ENCODE peak calls at places on chromosomes 5 and 9, in nine cellular contexts. One of them, this sample, is unnamed.

GRCh38 chr5:51384281-51384840 is 1.1 kb downstream of the ISL1 start:
- DNase-seq in colonic mucosa: no peak
- DNase-seq in fibroblast of lung: no peak
- DNase-seq in NCI-H2081: no peak
- DNase-seq in HTR-8/SVneo: no peak
- DNase-seq in MCF 10A: no peak
- DNase-seq in endothelial cell: no peak
- DNase-seq in mesendoderm: no peak
- DNase-seq in GM12865: no peak
- DNase-seq in this sample: no peak

GRCh38 chr5:124747770-124748686 is 1.6 kb upstream of the ZNF608 start:
- DNase-seq in colonic mucosa: no peak
- DNase-seq in fibroblast of lung: no peak
- DNase-seq in NCI-H2081: peak; percentile 31
- DNase-seq in HTR-8/SVneo: no peak
- DNase-seq in MCF 10A: peak; percentile 57
- DNase-seq in endothelial cell: no peak
- DNase-seq in mesendoderm: peak; percentile 51
- DNase-seq in GM12865: peak; percentile 81
- DNase-seq in this sample: no peak

GRCh38 chr5:60184599-60184998 is 291.1 kb upstream of the PDE4D start:
- DNase-seq in colonic mucosa: no peak
- DNase-seq in fibroblast of lung: peak; percentile 63
- DNase-seq in NCI-H2081: no peak
- DNase-seq in HTR-8/SVneo: no peak
- DNase-seq in MCF 10A: no peak
- DNase-seq in endothelial cell: no peak
- DNase-seq in mesendoderm: no peak
- DNase-seq in GM12865: no peak
- DNase-seq in this sample: no peak

GRCh38 chr9:7123743-7124142 is 366.0 kb downstream of the KDM4C start:
- DNase-seq in colonic mucosa: no peak
- DNase-seq in fibroblast of lung: peak; percentile 12
- DNase-seq in NCI-H2081: no peak
- DNase-seq in HTR-8/SVneo: no peak
- DNase-seq in MCF 10A: peak; percentile 66
- DNase-seq in endothelial cell: no peak
- DNase-seq in mesendoderm: no peak
- DNase-seq in GM12865: no peak
- DNase-seq in this sample: no peak

GRCh38 chr5:1007221-1007680 is 1.4 kb upstream of the NKD2 start:
- DNase-seq in colonic mucosa: peak; percentile 15
- DNase-seq in fibroblast of lung: no peak
- DNase-seq in NCI-H2081: no peak
- DNase-seq in HTR-8/SVneo: no peak
- DNase-seq in MCF 10A: no peak
- DNase-seq in endothelial cell: peak; percentile 4
- DNase-seq in mesendoderm: no peak
- DNase-seq in GM12865: no peak
- DNase-seq in this sample: no peak

GRCh38 chr5:113692466-113693204 is 179.1 kb downstream of the YTHDC2 start:
- DNase-seq in colonic mucosa: no peak
- DNase-seq in fibroblast of lung: no peak
- DNase-seq in NCI-H2081: no peak
- DNase-seq in HTR-8/SVneo: no peak
- DNase-seq in MCF 10A: no peak
- DNase-seq in endothelial cell: peak; percentile 30
- DNase-seq in mesendoderm: peak; percentile 72
- DNase-seq in GM12865: no peak
- DNase-seq in this sample: no peak

GRCh38 chr5:1503301-1504243 is 20.2 kb downstream of the LPCAT1 start:
- DNase-seq in colonic mucosa: no peak
- DNase-seq in fibroblast of lung: peak; percentile 43
- DNase-seq in NCI-H2081: no peak
- DNase-seq in HTR-8/SVneo: no peak
- DNase-seq in MCF 10A: no peak
- DNase-seq in endothelial cell: no peak
- DNase-seq in mesendoderm: no peak
- DNase-seq in GM12865: peak; percentile 85
- DNase-seq in this sample: no peak

GRCh38 chr9:19185191-19185590 is 45.3 kb upstream of the DENND4C start:
- DNase-seq in colonic mucosa: no peak
- DNase-seq in fibroblast of lung: no peak
- DNase-seq in NCI-H2081: no peak
- DNase-seq in HTR-8/SVneo: no peak
- DNase-seq in MCF 10A: no peak
- DNase-seq in endothelial cell: no peak
- DNase-seq in mesendoderm: no peak
- DNase-seq in GM12865: no peak
- DNase-seq in this sample: no peak

GRCh38 chr9:21060919-21061561 is 16.7 kb downstream of the IFNB1 start:
- DNase-seq in colonic mucosa: no peak
- DNase-seq in fibroblast of lung: peak; percentile 36
- DNase-seq in NCI-H2081: no peak
- DNase-seq in HTR-8/SVneo: no peak
- DNase-seq in MCF 10A: no peak
- DNase-seq in endothelial cell: no peak
- DNase-seq in mesendoderm: peak; percentile 19
- DNase-seq in GM12865: peak; percentile 41
- DNase-seq in this sample: no peak

GRCh38 chr5:167504276-167504675 is 787.2 kb upstream of the WWC1 start:
- DNase-seq in colonic mucosa: no peak
- DNase-seq in fibroblast of lung: no peak
- DNase-seq in NCI-H2081: no peak
- DNase-seq in HTR-8/SVneo: no peak
- DNase-seq in MCF 10A: no peak
- DNase-seq in endothelial cell: no peak
- DNase-seq in mesendoderm: no peak
- DNase-seq in GM12865: no peak
- DNase-seq in this sample: no peak

GRCh38 chr9:31608413-31608812 is 776.0 kb upstream of the ACO1 start:
- DNase-seq in colonic mucosa: no peak
- DNase-seq in fibroblast of lung: peak; percentile 59
- DNase-seq in NCI-H2081: peak; percentile 2
- DNase-seq in HTR-8/SVneo: no peak
- DNase-seq in MCF 10A: peak; percentile 23
- DNase-seq in endothelial cell: no peak
- DNase-seq in mesendoderm: no peak
- DNase-seq in GM12865: no peak
- DNase-seq in this sample: peak; percentile 46

GRCh38 chr5:148708854-148709253 is 54.5 kb upstream of the HTR4 start:
- DNase-seq in colonic mucosa: no peak
- DNase-seq in fibroblast of lung: no peak
- DNase-seq in NCI-H2081: no peak
- DNase-seq in HTR-8/SVneo: no peak
- DNase-seq in MCF 10A: no peak
- DNase-seq in endothelial cell: no peak
- DNase-seq in mesendoderm: no peak
- DNase-seq in GM12865: no peak
- DNase-seq in this sample: no peak

GRCh38 chr5:19771174-19771835 is 216.7 kb downstream of the CDH18 start:
- DNase-seq in colonic mucosa: no peak
- DNase-seq in fibroblast of lung: peak; percentile 78
- DNase-seq in NCI-H2081: no peak
- DNase-seq in HTR-8/SVneo: no peak
- DNase-seq in MCF 10A: no peak
- DNase-seq in endothelial cell: no peak
- DNase-seq in mesendoderm: peak; percentile 71
- DNase-seq in GM12865: no peak
- DNase-seq in this sample: no peak

GRCh38 chr5:156597276-156597675 is 252.8 kb upstream of the PPP1R2B start:
- DNase-seq in colonic mucosa: no peak
- DNase-seq in fibroblast of lung: no peak
- DNase-seq in NCI-H2081: no peak
- DNase-seq in HTR-8/SVneo: no peak
- DNase-seq in MCF 10A: no peak
- DNase-seq in endothelial cell: no peak
- DNase-seq in mesendoderm: no peak
- DNase-seq in GM12865: no peak
- DNase-seq in this sample: no peak

GRCh38 chr5:145787001-145787400 is 48.1 kb downstream of the PRELID2 start:
- DNase-seq in colonic mucosa: no peak
- DNase-seq in fibroblast of lung: no peak
- DNase-seq in NCI-H2081: no peak
- DNase-seq in HTR-8/SVneo: no peak
- DNase-seq in MCF 10A: no peak
- DNase-seq in endothelial cell: no peak
- DNase-seq in mesendoderm: peak; percentile 12
- DNase-seq in GM12865: no peak
- DNase-seq in this sample: no peak

GRCh38 chr5:119255571-119256356 is 100.1 kb upstream of the TNFAIP8 start:
- DNase-seq in colonic mucosa: peak; percentile 87
- DNase-seq in fibroblast of lung: no peak
- DNase-seq in NCI-H2081: no peak
- DNase-seq in HTR-8/SVneo: no peak
- DNase-seq in MCF 10A: peak; percentile 50
- DNase-seq in endothelial cell: no peak
- DNase-seq in mesendoderm: peak; percentile 86
- DNase-seq in GM12865: peak; percentile 34
- DNase-seq in this sample: no peak

GRCh38 chr5:25090818-25091217 is 446.0 kb upstream of the CDH10 start:
- DNase-seq in colonic mucosa: no peak
- DNase-seq in fibroblast of lung: peak; percentile 31
- DNase-seq in NCI-H2081: no peak
- DNase-seq in HTR-8/SVneo: no peak
- DNase-seq in MCF 10A: no peak
- DNase-seq in endothelial cell: no peak
- DNase-seq in mesendoderm: no peak
- DNase-seq in GM12865: no peak
- DNase-seq in this sample: no peak